ENCODE peak calls at places on chromosomes 11 and 22, in ten cellular contexts. One of them, this sample, is unnamed.

GRCh38 chr22:46202897-46203589 is 47.0 kb downstream of the CDPF1 start:
- DNase-seq in dorsolateral prefrontal cortex: no peak
- DNase-seq in retinal pigment epithelial cell: no peak
- DNase-seq in sigmoid colon: no peak
- DNase-seq in omental fat pad: no peak
- DNase-seq in Peyer's patch: no peak
- DNase-seq in heart left ventricle: no peak
- DNase-seq in cardiac fibroblast: no peak
- DNase-seq in RWPE2: no peak
- DNase-seq in fibroblast of lung: no peak
- DNase-seq in this sample: peak

GRCh38 chr11:20388096-20389055 is 860 bp downstream of the PRMT3 start:
- DNase-seq in RWPE2: no peak
- DNase-seq in sigmoid colon: no peak
- DNase-seq in fibroblast of lung: no peak
- DNase-seq in retinal pigment epithelial cell: no peak
- DNase-seq in omental fat pad: peak
- DNase-seq in dorsolateral prefrontal cortex: no peak
- DNase-seq in cardiac fibroblast: peak
- DNase-seq in heart left ventricle: no peak
- DNase-seq in Peyer's patch: no peak
- DNase-seq in this sample: no peak

GRCh38 chr11:116980136-116980793 is 118.0 kb downstream of the SIK3 start:
- DNase-seq in retinal pigment epithelial cell: no peak
- DNase-seq in Peyer's patch: no peak
- DNase-seq in RWPE2: no peak
- DNase-seq in fibroblast of lung: no peak
- DNase-seq in cardiac fibroblast: no peak
- DNase-seq in dorsolateral prefrontal cortex: no peak
- DNase-seq in omental fat pad: no peak
- DNase-seq in sigmoid colon: no peak
- DNase-seq in heart left ventricle: no peak
- DNase-seq in this sample: no peak

GRCh38 chr11:130120045-130120444 is 39.5 kb upstream of the ST14 start:
- DNase-seq in dorsolateral prefrontal cortex: no peak
- DNase-seq in fibroblast of lung: no peak
- DNase-seq in Peyer's patch: no peak
- DNase-seq in retinal pigment epithelial cell: no peak
- DNase-seq in heart left ventricle: no peak
- DNase-seq in cardiac fibroblast: no peak
- DNase-seq in RWPE2: no peak
- DNase-seq in omental fat pad: no peak
- DNase-seq in sigmoid colon: no peak
- DNase-seq in this sample: no peak

GRCh38 chr22:40478456-40479125 is 108.2 kb downstream of the SGSM3 start:
- DNase-seq in Peyer's patch: no peak
- DNase-seq in heart left ventricle: no peak
- DNase-seq in retinal pigment epithelial cell: no peak
- DNase-seq in cardiac fibroblast: no peak
- DNase-seq in RWPE2: no peak
- DNase-seq in sigmoid colon: no peak
- DNase-seq in dorsolateral prefrontal cortex: no peak
- DNase-seq in omental fat pad: no peak
- DNase-seq in fibroblast of lung: no peak
- DNase-seq in this sample: no peak

GRCh38 chr22:19109198-19110063 is 12.8 kb downstream of the DGCR2 start:
- DNase-seq in sigmoid colon: no peak
- DNase-seq in dorsolateral prefrontal cortex: no peak
- DNase-seq in omental fat pad: no peak
- DNase-seq in RWPE2: no peak
- DNase-seq in Peyer's patch: peak
- DNase-seq in fibroblast of lung: peak
- DNase-seq in retinal pigment epithelial cell: no peak
- DNase-seq in heart left ventricle: no peak
- DNase-seq in cardiac fibroblast: peak
- DNase-seq in this sample: peak

GRCh38 chr22:36977401-36977861 is 41.8 kb downstream of the TST start:
- DNase-seq in dorsolateral prefrontal cortex: peak
- DNase-seq in RWPE2: no peak
- DNase-seq in sigmoid colon: peak
- DNase-seq in Peyer's patch: peak
- DNase-seq in omental fat pad: no peak
- DNase-seq in cardiac fibroblast: peak
- DNase-seq in retinal pigment epithelial cell: no peak
- DNase-seq in fibroblast of lung: no peak
- DNase-seq in heart left ventricle: peak
- DNase-seq in this sample: peak

GRCh38 chr22:50739894-50740293 is 1.9 kb downstream of the ACR start:
- DNase-seq in Peyer's patch: no peak
- DNase-seq in dorsolateral prefrontal cortex: no peak
- DNase-seq in retinal pigment epithelial cell: no peak
- DNase-seq in RWPE2: no peak
- DNase-seq in sigmoid colon: no peak
- DNase-seq in omental fat pad: no peak
- DNase-seq in fibroblast of lung: no peak
- DNase-seq in heart left ventricle: no peak
- DNase-seq in cardiac fibroblast: no peak
- DNase-seq in this sample: no peak

GRCh38 chr22:40512426-40513136 is 123.9 kb downstream of the MRTFA start:
- DNase-seq in retinal pigment epithelial cell: peak
- DNase-seq in heart left ventricle: peak
- DNase-seq in cardiac fibroblast: peak
- DNase-seq in fibroblast of lung: peak
- DNase-seq in dorsolateral prefrontal cortex: no peak
- DNase-seq in sigmoid colon: peak
- DNase-seq in Peyer's patch: no peak
- DNase-seq in omental fat pad: no peak
- DNase-seq in RWPE2: no peak
- DNase-seq in this sample: no peak

GRCh38 chr11:36456136-36456535 is 53.9 kb downstream of the TRAF6 start:
- DNase-seq in heart left ventricle: no peak
- DNase-seq in sigmoid colon: no peak
- DNase-seq in dorsolateral prefrontal cortex: no peak
- DNase-seq in RWPE2: no peak
- DNase-seq in cardiac fibroblast: no peak
- DNase-seq in retinal pigment epithelial cell: no peak
- DNase-seq in omental fat pad: no peak
- DNase-seq in fibroblast of lung: peak
- DNase-seq in Peyer's patch: no peak
- DNase-seq in this sample: no peak

GRCh38 chr22:49934144-49934890 is 15.9 kb downstream of the CRELD2 start:
- DNase-seq in Peyer's patch: peak
- DNase-seq in omental fat pad: peak
- DNase-seq in fibroblast of lung: peak
- DNase-seq in retinal pigment epithelial cell: peak
- DNase-seq in RWPE2: no peak
- DNase-seq in sigmoid colon: peak
- DNase-seq in dorsolateral prefrontal cortex: peak
- DNase-seq in cardiac fibroblast: peak
- DNase-seq in heart left ventricle: peak
- DNase-seq in this sample: peak

GRCh38 chr11:4436424-4436823 is 12.7 kb upstream of the OR52K2 start:
- DNase-seq in cardiac fibroblast: no peak
- DNase-seq in fibroblast of lung: no peak
- DNase-seq in RWPE2: no peak
- DNase-seq in omental fat pad: no peak
- DNase-seq in retinal pigment epithelial cell: no peak
- DNase-seq in dorsolateral prefrontal cortex: no peak
- DNase-seq in sigmoid colon: no peak
- DNase-seq in Peyer's patch: no peak
- DNase-seq in heart left ventricle: no peak
- DNase-seq in this sample: no peak

GRCh38 chr11:117052196-117053149 is 45.8 kb downstream of the SIK3 start:
- DNase-seq in RWPE2: no peak
- DNase-seq in Peyer's patch: no peak
- DNase-seq in sigmoid colon: no peak
- DNase-seq in omental fat pad: no peak
- DNase-seq in heart left ventricle: no peak
- DNase-seq in cardiac fibroblast: no peak
- DNase-seq in dorsolateral prefrontal cortex: no peak
- DNase-seq in retinal pigment epithelial cell: no peak
- DNase-seq in fibroblast of lung: no peak
- DNase-seq in this sample: no peak

GRCh38 chr22:46056169-46057041 is 79.4 kb upstream of the WNT7B start:
- DNase-seq in fibroblast of lung: no peak
- DNase-seq in sigmoid colon: peak
- DNase-seq in Peyer's patch: no peak
- DNase-seq in heart left ventricle: no peak
- DNase-seq in omental fat pad: peak
- DNase-seq in RWPE2: peak
- DNase-seq in retinal pigment epithelial cell: no peak
- DNase-seq in dorsolateral prefrontal cortex: peak
- DNase-seq in cardiac fibroblast: peak
- DNase-seq in this sample: peak

GRCh38 chr22:29306175-29306829 is at the start of gene GAS2L1:
- DNase-seq in omental fat pad: no peak
- DNase-seq in retinal pigment epithelial cell: no peak
- DNase-seq in cardiac fibroblast: peak
- DNase-seq in heart left ventricle: peak
- DNase-seq in dorsolateral prefrontal cortex: peak
- DNase-seq in sigmoid colon: peak
- DNase-seq in Peyer's patch: peak
- DNase-seq in RWPE2: no peak
- DNase-seq in fibroblast of lung: peak
- DNase-seq in this sample: peak

GRCh38 chr11:60926500-60926899 is 2.2 kb downstream of the TMEM132A start:
- DNase-seq in fibroblast of lung: no peak
- DNase-seq in cardiac fibroblast: no peak
- DNase-seq in sigmoid colon: no peak
- DNase-seq in retinal pigment epithelial cell: no peak
- DNase-seq in RWPE2: no peak
- DNase-seq in dorsolateral prefrontal cortex: no peak
- DNase-seq in Peyer's patch: no peak
- DNase-seq in omental fat pad: no peak
- DNase-seq in heart left ventricle: no peak
- DNase-seq in this sample: no peak

GRCh38 chr11:36389811-36390210 is 93.7 kb downstream of the PRR5L start:
- DNase-seq in retinal pigment epithelial cell: no peak
- DNase-seq in omental fat pad: no peak
- DNase-seq in dorsolateral prefrontal cortex: no peak
- DNase-seq in fibroblast of lung: no peak
- DNase-seq in heart left ventricle: no peak
- DNase-seq in Peyer's patch: no peak
- DNase-seq in RWPE2: no peak
- DNase-seq in cardiac fibroblast: no peak
- DNase-seq in sigmoid colon: no peak
- DNase-seq in this sample: no peak

GRCh38 chr11:113603277-113604059 is 102.6 kb downstream of the TMPRSS5 start:
- DNase-seq in sigmoid colon: no peak
- DNase-seq in omental fat pad: no peak
- DNase-seq in heart left ventricle: peak
- DNase-seq in RWPE2: no peak
- DNase-seq in Peyer's patch: no peak
- DNase-seq in dorsolateral prefrontal cortex: peak
- DNase-seq in fibroblast of lung: no peak
- DNase-seq in retinal pigment epithelial cell: no peak
- DNase-seq in cardiac fibroblast: peak
- DNase-seq in this sample: no peak

GRCh38 chr11:131504199-131504949 is 134.0 kb downstream of the NTM start:
- DNase-seq in retinal pigment epithelial cell: no peak
- DNase-seq in heart left ventricle: no peak
- DNase-seq in sigmoid colon: no peak
- DNase-seq in omental fat pad: no peak
- DNase-seq in Peyer's patch: no peak
- DNase-seq in RWPE2: no peak
- DNase-seq in fibroblast of lung: no peak
- DNase-seq in dorsolateral prefrontal cortex: peak
- DNase-seq in cardiac fibroblast: no peak
- DNase-seq in this sample: no peak

GRCh38 chr11:96241351-96241841 is 101.6 kb downstream of the MAML2 start:
- DNase-seq in heart left ventricle: no peak
- DNase-seq in cardiac fibroblast: no peak
- DNase-seq in dorsolateral prefrontal cortex: no peak
- DNase-seq in retinal pigment epithelial cell: no peak
- DNase-seq in Peyer's patch: no peak
- DNase-seq in fibroblast of lung: no peak
- DNase-seq in omental fat pad: no peak
- DNase-seq in sigmoid colon: no peak
- DNase-seq in RWPE2: no peak
- DNase-seq in this sample: peak
- TF ChIP-seq CTCF in heart left ventricle: no peak
- TF ChIP-seq CTCF in cardiac fibroblast: no peak
- TF ChIP-seq CTCF in dorsolateral prefrontal cortex: no peak
- TF ChIP-seq CTCF in retinal pigment epithelial cell: peak
- TF ChIP-seq CTCF in Peyer's patch: no peak
- TF ChIP-seq CTCF in fibroblast of lung: no peak
- TF ChIP-seq CTCF in omental fat pad: no peak
- TF ChIP-seq CTCF in sigmoid colon: no peak
- TF ChIP-seq CTCF in RWPE2: peak
- TF ChIP-seq CTCF in this sample: no peak

GRCh38 chr22:35838849-35839646 is 121.4 kb downstream of the APOL5 start:
- DNase-seq in cardiac fibroblast: peak
- DNase-seq in dorsolateral prefrontal cortex: no peak
- DNase-seq in sigmoid colon: peak
- DNase-seq in RWPE2: no peak
- DNase-seq in heart left ventricle: no peak
- DNase-seq in omental fat pad: no peak
- DNase-seq in retinal pigment epithelial cell: no peak
- DNase-seq in Peyer's patch: no peak
- DNase-seq in fibroblast of lung: peak
- DNase-seq in this sample: peak
- TF ChIP-seq CTCF in cardiac fibroblast: peak
- TF ChIP-seq CTCF in dorsolateral prefrontal cortex: peak
- TF ChIP-seq CTCF in sigmoid colon: peak
- TF ChIP-seq CTCF in RWPE2: peak
- TF ChIP-seq CTCF in heart left ventricle: no peak
- TF ChIP-seq CTCF in omental fat pad: no peak
- TF ChIP-seq CTCF in retinal pigment epithelial cell: peak
- TF ChIP-seq CTCF in Peyer's patch: peak
- TF ChIP-seq CTCF in fibroblast of lung: peak
- TF ChIP-seq CTCF in this sample: peak

GRCh38 chr11:25733777-25734176 is 598.2 kb upstream of the ANO3 start:
- DNase-seq in RWPE2: no peak
- DNase-seq in dorsolateral prefrontal cortex: no peak
- DNase-seq in cardiac fibroblast: peak
- DNase-seq in sigmoid colon: no peak
- DNase-seq in fibroblast of lung: peak
- DNase-seq in heart left ventricle: no peak
- DNase-seq in retinal pigment epithelial cell: no peak
- DNase-seq in omental fat pad: no peak
- DNase-seq in Peyer's patch: no peak
- DNase-seq in this sample: no peak
- TF ChIP-seq CTCF in RWPE2: no peak
- TF ChIP-seq CTCF in dorsolateral prefrontal cortex: no peak
- TF ChIP-seq CTCF in cardiac fibroblast: no peak
- TF ChIP-seq CTCF in sigmoid colon: no peak
- TF ChIP-seq CTCF in fibroblast of lung: no peak
- TF ChIP-seq CTCF in heart left ventricle: no peak
- TF ChIP-seq CTCF in retinal pigment epithelial cell: peak
- TF ChIP-seq CTCF in omental fat pad: no peak
- TF ChIP-seq CTCF in Peyer's patch: no peak
- TF ChIP-seq CTCF in this sample: no peak

DNA sequence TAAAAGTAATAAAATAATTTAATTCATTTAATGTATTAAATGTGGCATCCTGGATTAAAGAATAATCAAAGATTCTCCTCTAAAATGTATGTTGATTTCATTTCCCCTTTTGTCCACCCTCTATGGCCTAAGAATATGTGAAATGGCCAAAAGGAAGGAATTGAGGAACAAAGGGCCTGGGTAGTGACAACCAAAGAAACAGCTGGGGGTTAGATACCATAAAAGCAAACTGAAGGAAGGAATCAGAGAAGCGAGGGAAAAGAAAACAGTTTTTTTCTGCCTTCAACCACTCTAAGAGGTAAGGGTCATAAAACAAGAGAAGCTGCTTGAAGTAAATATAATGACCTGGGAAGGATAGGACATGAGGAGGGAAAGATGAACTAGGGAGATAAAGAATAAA is 139.3 kb downstream of the FAM76B start:
- DNase-seq in fibroblast of lung: no peak
- DNase-seq in omental fat pad: no peak
- DNase-seq in cardiac fibroblast: no peak
- DNase-seq in Peyer's patch: no peak
- DNase-seq in sigmoid colon: no peak
- DNase-seq in heart left ventricle: no peak
- DNase-seq in RWPE2: no peak
- DNase-seq in dorsolateral prefrontal cortex: no peak
- DNase-seq in retinal pigment epithelial cell: no peak
- DNase-seq in this sample: no peak
- TF ChIP-seq CTCF in fibroblast of lung: no peak
- TF ChIP-seq CTCF in omental fat pad: no peak
- TF ChIP-seq CTCF in cardiac fibroblast: no peak
- TF ChIP-seq CTCF in Peyer's patch: no peak
- TF ChIP-seq CTCF in sigmoid colon: no peak
- TF ChIP-seq CTCF in heart left ventricle: no peak
- TF ChIP-seq CTCF in RWPE2: no peak
- TF ChIP-seq CTCF in dorsolateral prefrontal cortex: no peak
- TF ChIP-seq CTCF in retinal pigment epithelial cell: no peak
- TF ChIP-seq CTCF in this sample: no peak